ENCODE peak calls at places on chromosomes 6 and 20, in seven cellular contexts. X, D, N, T, H, Z and A are unnamed samples.

GRCh38 chr6:130558131-130558530 is 192.3 kb downstream of the TMEM200A start:
- DNase-seq in H (no peak), Z (no peak), T (no peak), X (peak; percentile 45), D (no peak), N (no peak), A (no peak)

GRCh38 chr6:156065838-156066237 is 610.2 kb upstream of the NOX3 start:
- DNase-seq in Z (no peak), N (no peak), T (no peak), D (no peak), H (no peak), X (no peak), A (no peak)

GRCh38 chr6:151018911-151019795 is 153.7 kb downstream of the MTHFD1L start:
- DNase-seq in T (no peak), X (no peak), N (no peak), D (no peak), H (no peak), Z (no peak), A (no peak)

GRCh38 chr6:34350100-34350936 is 42.2 kb downstream of the NUDT3 start:
- DNase-seq in N (no peak), D (no peak), Z (no peak), H (no peak), T (peak; percentile 7), X (peak; percentile 49), A (no peak)

GRCh38 chr20:1465470-1466210 is 1.0 kb downstream of the NSFL1C start:
- DNase-seq in D (no peak), X (peak; percentile 14), N (no peak), T (peak; percentile 21), Z (no peak), H (peak; percentile 30), A (no peak)

GRCh38 chr6:84284428-84285033 is 57.1 kb upstream of the CEP162 start:
- DNase-seq in H (no peak), T (peak; percentile 37), D (peak; percentile 2), Z (no peak), X (peak; percentile 72), N (no peak), A (no peak)

GRCh38 chr20:48613926-48614325 is 213.9 kb downstream of the PREX1 start:
- DNase-seq in Z (no peak), X (no peak), D (no peak), T (no peak), N (no peak), H (no peak), A (no peak)

GRCh38 chr6:62652692-62653328 is 366.8 kb upstream of the KHDRBS2 start:
- DNase-seq in X (peak; percentile 51), D (no peak), N (no peak), T (peak; percentile 5), Z (no peak), H (no peak), A (no peak)

GRCh38 chr6:43037197-43037596 is 15.8 kb downstream of the RRP36 start:
- DNase-seq in D (no peak), Z (no peak), T (no peak), X (no peak), H (no peak), N (no peak), A (no peak)

GRCh38 chr6:39765508-39766065 is 26.6 kb upstream of the DAAM2 start:
- DNase-seq in H (no peak), T (no peak), X (no peak), D (no peak), Z (no peak), N (no peak), A (no peak)

GRCh38 chr6:10759312-10759839 is 11.8 kb downstream of the TMEM14B start:
- DNase-seq in Z (no peak), D (peak; percentile 24), N (no peak), X (peak; percentile 97), T (peak; percentile 93), H (peak; percentile 75), A (no peak)

GRCh38 chr6:133435065-133435728 is 194.0 kb downstream of the EYA4 start:
- DNase-seq in H (no peak), Z (no peak), N (no peak), D (no peak), T (no peak), X (no peak), A (no peak)

GRCh38 chr20:23270427-23270911 is 80.1 kb upstream of the NXT1 start:
- DNase-seq in D (no peak), Z (no peak), H (no peak), T (peak; percentile 75), N (no peak), X (peak; percentile 92), A (no peak)

GRCh38 chr6:81929828-81930227 is 177.3 kb upstream of the TENT5A start:
- DNase-seq in D (no peak), Z (no peak), N (no peak), H (no peak), T (peak; percentile 92), X (peak; percentile 62), A (no peak)

GRCh38 chr20:6053776-6054688 is at the start of gene LRRN4:
- DNase-seq in D (no peak), T (peak; percentile 58), X (no peak), H (peak; percentile 86), N (no peak), Z (no peak), A (no peak)

GRCh38 chr6:139853302-139853992 is 479.0 kb upstream of the CITED2 start:
- DNase-seq in D (no peak), T (peak; percentile 41), X (no peak), H (no peak), N (no peak), Z (no peak), A (no peak)

DNA sequence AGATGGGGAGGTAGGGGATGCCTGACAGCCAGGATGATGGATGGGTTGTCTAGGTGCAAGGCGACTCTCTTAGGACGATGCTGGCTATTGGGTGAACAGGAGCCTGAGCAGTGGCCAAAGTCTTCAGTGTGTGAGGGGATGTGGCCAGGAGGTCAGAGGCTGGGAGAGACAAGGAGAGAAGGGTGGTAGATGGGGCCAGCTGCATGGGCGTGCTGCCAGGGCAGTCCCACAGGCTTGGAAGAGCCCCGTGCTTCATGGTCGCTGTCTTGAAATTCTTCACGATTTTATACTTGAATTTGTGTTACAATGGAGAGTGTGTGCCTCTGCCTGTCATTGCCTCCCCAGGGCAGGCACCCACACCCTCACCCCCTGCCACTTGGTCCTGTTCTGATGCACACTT is 120.5 kb downstream of the DHX35 start:
- DNase-seq in N (no peak), X (no peak), D (no peak), H (no peak), Z (no peak), T (no peak), A (no peak)
- TF ChIP-seq CTCF in N (no peak), X (no peak), D (no peak), H (no peak), Z (no peak), T (no peak), A (no peak)

GRCh38 chr6:21791596-21791995 is 198.0 kb downstream of the SOX4 start:
- DNase-seq in N (no peak), D (no peak), T (no peak), X (peak; percentile 52), H (no peak), Z (no peak), A (no peak)

GRCh38 chr6:21785162-21785561 is 191.6 kb downstream of the SOX4 start:
- DNase-seq in D (no peak), T (no peak), N (no peak), H (no peak), Z (no peak), X (no peak), A (no peak)

GRCh38 chr6:21792177-21792576 is 198.6 kb downstream of the SOX4 start:
- DNase-seq in H (no peak), N (no peak), X (no peak), Z (no peak), T (no peak), D (no peak), A (no peak)

GRCh38 chr6:21791066-21791465 is 197.5 kb downstream of the SOX4 start:
- DNase-seq in H (no peak), N (no peak), X (no peak), T (no peak), Z (no peak), D (no peak), A (no peak)
- TF ChIP-seq CTCF in H (no peak), N (no peak), X (no peak), T (no peak), Z (no peak), D (no peak), A (no peak)

GRCh38 chr20:60453847-60454246 is 495.6 kb downstream of the CDH26 start:
- DNase-seq in H (no peak), Z (no peak), X (no peak), D (no peak), N (no peak), T (no peak), A (no peak)
- TF ChIP-seq CTCF in H (no peak), Z (peak; percentile 27), X (no peak), D (no peak), N (no peak), T (no peak), A (peak; percentile 44)

DNA sequence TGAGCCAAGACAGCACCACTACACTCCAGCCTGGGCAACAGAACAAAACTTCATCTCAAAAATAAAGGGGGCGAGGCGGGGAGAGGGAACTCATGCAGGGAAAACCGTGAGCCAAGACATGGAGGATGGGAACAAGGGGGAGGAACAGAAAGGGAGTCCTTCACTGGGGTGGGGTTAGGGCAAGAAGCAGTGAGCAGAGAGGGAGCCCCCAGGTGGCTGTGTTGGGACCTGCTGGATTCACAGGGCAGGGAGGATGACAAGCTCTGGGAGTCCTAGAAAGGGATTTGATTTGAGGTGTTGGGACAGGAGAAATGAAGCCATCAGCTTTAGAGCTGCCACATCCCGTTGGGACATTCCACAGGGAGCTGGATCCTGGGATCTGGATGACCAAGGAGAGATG is 90.6 kb upstream of the TOP1 start:
- DNase-seq in N (no peak), T (no peak), X (no peak), Z (no peak), D (no peak), H (no peak), A (no peak)
- TF ChIP-seq CTCF in N (no peak), T (peak; percentile 12), X (peak; percentile 39), Z (no peak), D (no peak), H (no peak), A (no peak)

GRCh38 chr6:119145111-119145510 is 66.6 kb upstream of the FAM184A start:
- DNase-seq in N (no peak), T (no peak), H (no peak), X (no peak), D (no peak), Z (no peak), A (no peak)

GRCh38 chr6:119148825-119149525 is 70.5 kb upstream of the FAM184A start:
- DNase-seq in N (no peak), X (no peak), T (peak; percentile 78), Z (no peak), D (no peak), H (no peak), A (no peak)

GRCh38 chr6:119142637-119143036 is 64.2 kb upstream of the FAM184A start:
- DNase-seq in D (no peak), N (no peak), T (no peak), Z (no peak), H (no peak), X (no peak), A (no peak)

GRCh38 chr6:119148102-119148824 is 69.8 kb upstream of the FAM184A start:
- DNase-seq in Z (peak; percentile 22), N (no peak), D (no peak), H (peak; percentile 68), X (peak; percentile 91), T (peak; percentile 97), A (no peak)

GRCh38 chr6:119147101-119148053 is 68.9 kb upstream of the FAM184A start:
- DNase-seq in D (no peak), X (peak; percentile 97), T (peak; percentile 98), H (peak; percentile 97), N (peak; percentile 50), Z (no peak), A (no peak)
- TF ChIP-seq CTCF in D (no peak), X (no peak), T (no peak), H (no peak), N (no peak), Z (no peak), A (no peak)